ENCODE peak calls at places on chromosome 17, in eight cellular contexts. J is A549, N is hepatocyte, X is heart left ventricle, H is adrenal gland, V is GM20000, C is thoracic aorta, U is AG09309. O is an unnamed sample.

GRCh38 chr17:1255041-1255440 is 15.2 kb upstream of the BHLHA9 start:
- DNase-seq in U (no peak), J (no peak), V (no peak), C (no peak), X (no peak), N (no peak), H (no peak), O (no peak)

GRCh38 chr17:14886200-14886739 is 378.9 kb downstream of the PMP22 start:
- DNase-seq in C (no peak), N (no peak), J (peak), U (no peak), X (no peak), H (no peak), V (no peak), O (no peak)

GRCh38 chr17:77365584-77366186 is 224.9 kb downstream of the SEC14L1 start:
- DNase-seq in J (peak), H (peak), C (peak), U (no peak), N (peak), X (peak), V (no peak), O (no peak)

GRCh38 chr17:28949185-28950016 is 1.9 kb downstream of the PHF12 start:
- DNase-seq in C (no peak), U (no peak), X (peak), J (peak), H (peak), N (peak), V (peak), O (peak)

GRCh38 chr17:2442166-2442565 is 41.3 kb upstream of the MNT start:
- DNase-seq in J (peak), H (no peak), X (no peak), C (no peak), N (peak), U (no peak), V (no peak), O (no peak)

GRCh38 chr17:77836557-77837041 is 121.9 kb upstream of the TNRC6C start:
- DNase-seq in J (peak), U (no peak), V (no peak), X (no peak), N (no peak), C (no peak), H (no peak), O (no peak)

GRCh38 chr17:43517161-43517560 is 29.0 kb downstream of the ETV4 start:
- DNase-seq in V (peak), U (no peak), C (no peak), N (no peak), J (no peak), H (no peak), X (no peak), O (no peak)

GRCh38 chr17:1639549-1639948 is 6.0 kb downstream of the SCARF1 start:
- DNase-seq in C (no peak), J (peak), V (no peak), U (no peak), H (no peak), X (no peak), N (no peak), O (no peak)

GRCh38 chr17:28811594-28812135 is 30.9 kb downstream of the FAM222B start:
- DNase-seq in H (no peak), V (peak), X (no peak), C (no peak), U (no peak), J (peak), N (peak), O (peak)

GRCh38 chr17:14774774-14775173 is 473.9 kb downstream of the HS3ST3B1 start:
- DNase-seq in J (no peak), U (no peak), V (no peak), X (no peak), N (no peak), C (no peak), H (no peak), O (no peak)

GRCh38 chr17:77579717-77580116 is 378.8 kb upstream of the TNRC6C start:
- DNase-seq in H (no peak), N (no peak), U (no peak), C (no peak), J (no peak), X (no peak), V (no peak), O (no peak)

GRCh38 chr17:49695698-49696232 is 12.0 kb downstream of the SLC35B1 start:
- DNase-seq in C (no peak), U (no peak), H (no peak), X (no peak), J (no peak), N (no peak), V (no peak), O (no peak)

GRCh38 chr17:50947844-50948514 is 81.8 kb upstream of the TOB1 start:
- DNase-seq in V (peak), U (no peak), J (peak), N (no peak), C (no peak), H (peak), X (peak), O (no peak)

GRCh38 chr17:72136692-72137550 is 16.1 kb downstream of the SOX9 start:
- DNase-seq in H (no peak), V (no peak), U (no peak), J (peak), X (no peak), C (no peak), N (no peak), O (no peak)

GRCh38 chr17:19002805-19003542 is 1.6 kb downstream of the FAM83G start:
- DNase-seq in C (no peak), V (no peak), N (no peak), J (no peak), H (no peak), U (no peak), X (no peak), O (no peak)

GRCh38 chr17:37110816-37111215 is 162.1 kb downstream of the AATF start:
- DNase-seq in U (no peak), J (no peak), X (no peak), N (no peak), H (no peak), C (no peak), V (no peak), O (no peak)

GRCh38 chr17:60305141-60305540 is 86.8 kb downstream of the USP32 start:
- DNase-seq in V (no peak), J (peak), H (no peak), N (peak), X (no peak), U (no peak), C (no peak), O (peak)

GRCh38 chr17:62703269-62703775 is 75.9 kb downstream of the MRC2 start:
- DNase-seq in X (peak), N (no peak), C (no peak), J (peak), V (no peak), U (no peak), H (peak), O (no peak)

GRCh38 chr17:53336281-53336680 is 486.4 kb upstream of the KIF2B start:
- DNase-seq in V (no peak), N (no peak), U (no peak), J (no peak), C (no peak), X (no peak), H (no peak), O (no peak)

GRCh38 chr17:9905902-9906301 is 831 bp upstream of the RCVRN start:
- DNase-seq in J (peak), V (peak), C (no peak), X (no peak), U (no peak), N (peak), H (peak), O (peak)

GRCh38 chr17:73309727-73310555 is 1.9 kb downstream of the CDC42EP4 start:
- DNase-seq in X (no peak), V (no peak), J (no peak), H (no peak), N (peak), C (no peak), U (no peak), O (no peak)

GRCh38 chr17:4502466-4503154 is 3.9 kb downstream of the SPNS2 start:
- DNase-seq in U (no peak), H (no peak), V (no peak), X (no peak), J (no peak), N (no peak), C (no peak), O (no peak)

GRCh38 chr17:8835106-8835505 is 32.4 kb downstream of the PIK3R6 start:
- DNase-seq in X (no peak), V (no peak), N (no peak), U (no peak), J (no peak), H (no peak), C (no peak), O (no peak)

GRCh38 chr17:8830141-8830540 is 31.0 kb upstream of the MFSD6L start:
- DNase-seq in V (no peak), N (no peak), H (no peak), X (no peak), C (no peak), J (no peak), U (no peak), O (no peak)

GRCh38 chr17:8835631-8836364 is 31.7 kb downstream of the PIK3R6 start:
- DNase-seq in N (no peak), H (no peak), C (no peak), J (no peak), V (no peak), U (no peak), X (no peak), O (no peak)

GRCh38 chr17:8831234-8831849 is 32.2 kb upstream of the MFSD6L start:
- DNase-seq in C (no peak), N (no peak), X (no peak), U (no peak), H (no peak), J (no peak), V (no peak), O (no peak)

DNA sequence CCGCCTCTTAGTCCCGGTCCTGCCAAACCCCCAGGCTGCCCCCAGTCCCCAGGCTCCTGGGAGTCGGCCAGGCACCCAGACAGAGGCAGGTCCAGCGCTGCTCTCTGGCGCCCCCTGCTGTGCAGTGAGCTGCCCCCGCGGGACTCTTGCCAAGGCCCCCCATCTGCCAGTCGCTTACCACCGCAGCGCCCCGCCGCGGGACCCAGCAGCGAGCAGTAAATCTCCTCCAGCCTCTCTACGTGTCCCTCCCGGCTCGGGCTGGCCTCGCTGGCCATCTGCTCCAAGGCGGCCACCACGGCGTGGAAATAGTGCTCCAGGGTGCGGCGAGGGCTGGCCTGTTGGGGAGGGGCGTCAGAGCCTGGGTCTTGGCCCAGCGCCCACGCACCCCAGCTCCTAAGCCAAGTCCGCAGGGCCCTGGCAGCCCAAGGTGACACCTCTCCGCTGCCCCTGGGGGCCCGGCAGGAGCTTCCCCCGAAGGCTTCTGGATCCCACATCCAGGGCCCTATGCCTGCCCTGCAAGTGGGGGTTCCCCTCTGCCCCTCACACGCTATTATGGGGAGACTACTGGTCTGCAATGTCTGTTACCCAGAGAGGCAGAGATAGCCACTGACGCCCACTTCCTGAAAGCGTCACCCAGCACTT is 33.7 kb upstream of the MFSD6L start:
- DNase-seq in V (peak), N (peak), C (no peak), J (peak), U (no peak), X (no peak), H (no peak), O (peak)
- TF ChIP-seq CTCF in V (peak), N (peak), C (peak), J (peak), U (peak), X (peak), H (no peak), O (peak)

GRCh38 chr17:57403241-57403640 is 146.9 kb downstream of the MSI2 start:
- DNase-seq in C (no peak), X (no peak), U (no peak), N (no peak), J (no peak), H (no peak), V (no peak), O (no peak)

GRCh38 chr17:57402691-57403090 is 146.4 kb downstream of the MSI2 start:
- DNase-seq in J (no peak), X (no peak), U (no peak), C (no peak), N (no peak), V (no peak), H (no peak), O (no peak)

GRCh38 chr17:57401556-57402488 is 145.5 kb downstream of the MSI2 start:
- DNase-seq in C (no peak), V (no peak), J (peak), U (no peak), N (no peak), H (no peak), X (no peak), O (peak)

GRCh38 chr17:57399690-57400089 is 143.4 kb downstream of the MSI2 start:
- DNase-seq in U (no peak), C (no peak), X (no peak), J (no peak), N (no peak), H (no peak), V (no peak), O (no peak)

DNA sequence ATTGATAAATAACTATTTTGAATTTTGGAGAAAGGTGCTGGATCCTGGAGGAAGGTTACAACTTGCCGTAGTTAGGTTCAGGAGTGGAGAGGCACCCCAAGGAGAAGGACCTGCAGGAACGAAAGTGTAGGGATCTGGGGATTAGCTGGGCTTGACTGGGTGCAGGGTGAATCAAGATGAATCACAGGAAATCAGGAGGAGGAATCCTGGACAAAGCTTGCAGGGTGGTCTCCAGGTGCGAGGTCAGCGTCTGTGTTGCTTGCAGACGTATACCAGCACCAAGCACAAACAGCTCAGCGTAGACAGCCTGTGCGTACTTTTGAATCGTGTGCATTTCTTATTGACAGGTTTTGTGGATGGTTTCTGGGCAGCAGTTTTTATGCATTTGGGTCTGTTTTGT is 144.3 kb downstream of the MSI2 start:
- DNase-seq in X (no peak), N (no peak), H (no peak), V (no peak), J (peak), C (no peak), U (no peak), O (no peak)
- TF ChIP-seq CTCF in X (no peak), N (no peak), H (no peak), V (no peak), J (no peak), C (no peak), U (no peak), O (no peak)

GRCh38 chr17:218711-219110 is 37.3 kb upstream of the DOC2B start:
- DNase-seq in J (no peak), H (no peak), U (no peak), N (no peak), V (no peak), C (no peak), X (no peak), O (no peak)
- TF ChIP-seq CTCF in J (no peak), H (no peak), U (no peak), N (no peak), V (no peak), C (no peak), X (no peak), O (no peak)

DNA sequence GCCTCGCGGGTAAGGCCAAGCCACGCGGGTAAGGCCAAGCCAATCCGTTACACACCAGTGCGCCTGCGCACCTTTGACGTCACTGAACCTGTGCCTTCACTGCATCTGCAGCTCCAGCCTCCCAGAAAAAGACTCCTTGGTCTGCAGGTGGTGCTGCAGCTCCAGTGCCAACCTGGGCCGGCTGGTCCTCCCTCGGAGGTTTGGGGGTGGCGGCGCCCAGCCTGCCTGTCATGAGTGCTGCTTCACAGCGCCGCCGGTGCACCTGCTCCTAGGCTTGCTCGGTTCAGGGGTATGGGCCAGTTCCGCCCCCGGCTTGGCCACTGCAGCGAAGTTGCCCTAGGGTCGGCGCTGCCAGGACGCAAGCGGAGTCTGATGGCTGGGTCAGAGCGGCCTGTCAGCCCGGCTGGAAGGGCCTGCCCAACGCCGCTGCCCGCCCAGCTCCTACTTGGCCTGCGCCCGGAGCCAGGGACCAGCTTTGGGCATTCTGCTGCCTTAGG is 146.6 kb downstream of the USP22 start:
- DNase-seq in X (peak), H (peak), J (peak), V (no peak), C (no peak), U (no peak), N (no peak), O (peak)
- TF ChIP-seq CTCF in X (no peak), H (no peak), J (no peak), V (no peak), C (no peak), U (no peak), N (no peak), O (peak)

GRCh38 chr17:45704251-45704650 is 79.9 kb upstream of the CRHR1 start:
- DNase-seq in C (no peak), J (no peak), U (no peak), X (no peak), N (no peak), V (no peak), H (no peak), O (no peak)

GRCh38 chr17:45703348-45703747 is 80.8 kb upstream of the CRHR1 start:
- DNase-seq in U (no peak), V (no peak), N (no peak), H (no peak), J (no peak), X (no peak), C (no peak), O (no peak)

GRCh38 chr17:45702666-45703266 is 81.4 kb upstream of the CRHR1 start:
- DNase-seq in X (no peak), N (peak), U (no peak), C (no peak), H (no peak), V (no peak), J (peak), O (no peak)

GRCh38 chr17:45705123-45706009 is 78.8 kb upstream of the CRHR1 start:
- DNase-seq in N (peak), C (no peak), J (peak), U (no peak), V (no peak), X (no peak), H (no peak), O (no peak)

GRCh38 chr17:45703806-45704205 is 80.3 kb upstream of the CRHR1 start:
- DNase-seq in H (no peak), N (no peak), C (no peak), X (no peak), J (no peak), V (no peak), U (no peak), O (no peak)
- TF ChIP-seq CTCF in H (no peak), N (no peak), C (no peak), X (no peak), J (no peak), V (no peak), U (no peak), O (no peak)

GRCh38 chr17:64145751-64146417 is 15.9 kb upstream of the ERN1 start:
- DNase-seq in H (peak), V (peak), N (peak), J (peak), X (peak), U (peak), C (peak), O (peak)

GRCh38 chr17:64148017-64148631 is 18.2 kb upstream of the ERN1 start:
- DNase-seq in N (no peak), X (no peak), C (no peak), H (no peak), J (peak), U (no peak), V (no peak), O (no peak)

GRCh38 chr17:64146418-64147109 is 16.6 kb upstream of the ERN1 start:
- DNase-seq in X (peak), N (peak), J (peak), U (no peak), C (no peak), V (peak), H (peak), O (peak)

GRCh38 chr17:64147110-64148016 is 17.4 kb upstream of the ERN1 start:
- DNase-seq in U (no peak), X (no peak), J (peak), V (no peak), N (no peak), H (no peak), C (no peak), O (no peak)

DNA sequence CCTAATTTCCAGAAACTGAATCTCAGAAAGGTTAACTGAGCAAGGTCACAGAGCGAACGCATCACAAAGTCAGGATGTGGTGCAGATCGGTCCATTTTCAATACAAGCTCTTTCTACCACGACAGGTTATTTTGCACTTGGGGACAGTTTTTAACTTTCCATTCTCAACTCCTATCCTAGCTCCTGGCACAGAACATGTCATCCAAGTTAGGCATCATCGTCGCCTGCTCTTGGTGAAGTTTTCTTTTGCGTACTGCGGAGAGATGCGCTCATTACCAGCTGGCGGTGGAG is 15.5 kb upstream of the ERN1 start:
- DNase-seq in C (no peak), N (no peak), U (no peak), X (no peak), V (no peak), J (no peak), H (no peak), O (no peak)
- TF ChIP-seq CTCF in C (peak), N (peak), U (no peak), X (no peak), V (no peak), J (no peak), H (no peak), O (no peak)

DNA sequence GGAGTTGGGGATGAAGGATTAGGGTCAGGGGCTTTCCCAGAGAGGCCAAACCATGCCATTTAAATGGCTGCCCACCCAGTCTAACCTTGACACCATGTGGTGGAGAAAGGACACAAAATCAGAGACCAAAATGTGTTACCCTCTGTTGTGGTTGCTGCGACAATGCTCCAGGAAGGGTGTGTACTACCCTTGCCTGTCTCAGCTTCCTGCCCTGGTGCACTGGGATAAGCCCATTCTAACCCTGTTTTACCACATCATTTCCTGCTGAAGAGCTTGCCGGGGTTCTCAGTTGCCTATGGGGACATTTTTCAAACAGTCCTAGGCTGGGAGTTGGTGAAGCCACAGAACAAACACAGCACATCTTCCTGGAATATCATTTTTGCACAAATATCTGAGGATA is 4.9 kb downstream of the OR4D1 start:
- DNase-seq in V (no peak), H (no peak), X (no peak), J (no peak), U (no peak), C (no peak), N (no peak), O (no peak)
- TF ChIP-seq CTCF in V (no peak), H (no peak), X (no peak), J (no peak), U (no peak), C (no peak), N (no peak), O (no peak)

GRCh38 chr17:38967290-38967738 is at the start of gene FBXO47:
- DNase-seq in J (peak), U (peak), N (peak), X (peak), V (peak), H (peak), C (peak), O (peak)
- TF ChIP-seq CTCF in J (no peak), U (no peak), N (no peak), X (peak), V (no peak), H (no peak), C (peak), O (no peak)

O was measured in GM13976.